ENCODE peak calls at places on chromosomes 7 and 10, in nine cellular contexts. One of them, this sample, is unnamed.

GRCh38 chr10:260819-261429 is 125.7 kb downstream of the ZMYND11 start:
- DNase-seq in heart left ventricle: no peak
- DNase-seq in RWPE1: no peak
- DNase-seq in heart right ventricle: no peak
- DNase-seq in B cell: peak
- DNase-seq in IMR-90: no peak
- DNase-seq in uterus: no peak
- DNase-seq in BE2C: no peak
- DNase-seq in AG04450: no peak
- DNase-seq in this sample: peak

GRCh38 chr10:97888641-97889262 is 39.1 kb downstream of the GOLGA7B start:
- DNase-seq in heart left ventricle: no peak
- DNase-seq in RWPE1: peak
- DNase-seq in heart right ventricle: no peak
- DNase-seq in B cell: no peak
- DNase-seq in IMR-90: peak
- DNase-seq in uterus: no peak
- DNase-seq in BE2C: peak
- DNase-seq in AG04450: no peak
- DNase-seq in this sample: no peak

GRCh38 chr7:128427289-128427891 is 17.6 kb upstream of the IMPDH1 start:
- DNase-seq in heart left ventricle: no peak
- DNase-seq in RWPE1: peak
- DNase-seq in heart right ventricle: no peak
- DNase-seq in B cell: peak
- DNase-seq in IMR-90: peak
- DNase-seq in uterus: no peak
- DNase-seq in BE2C: peak
- DNase-seq in AG04450: no peak
- DNase-seq in this sample: peak

GRCh38 chr10:94193466-94193924 is 169.2 kb downstream of the NOC3L start:
- DNase-seq in heart left ventricle: no peak
- DNase-seq in RWPE1: no peak
- DNase-seq in heart right ventricle: no peak
- DNase-seq in B cell: no peak
- DNase-seq in IMR-90: peak
- DNase-seq in uterus: no peak
- DNase-seq in BE2C: no peak
- DNase-seq in AG04450: peak
- DNase-seq in this sample: no peak

GRCh38 chr7:105149827-105150226 is 135.8 kb downstream of the KMT2E start:
- DNase-seq in heart left ventricle: no peak
- DNase-seq in RWPE1: peak
- DNase-seq in heart right ventricle: no peak
- DNase-seq in B cell: no peak
- DNase-seq in IMR-90: peak
- DNase-seq in uterus: no peak
- DNase-seq in BE2C: no peak
- DNase-seq in AG04450: no peak
- DNase-seq in this sample: no peak

GRCh38 chr7:103121641-103122040 is 27.3 kb downstream of the NAPEPLD start:
- DNase-seq in heart left ventricle: no peak
- DNase-seq in RWPE1: no peak
- DNase-seq in heart right ventricle: no peak
- DNase-seq in B cell: no peak
- DNase-seq in IMR-90: no peak
- DNase-seq in uterus: no peak
- DNase-seq in BE2C: no peak
- DNase-seq in AG04450: no peak
- DNase-seq in this sample: no peak

GRCh38 chr10:130715686-130716670 is 579.8 kb downstream of the GLRX3 start:
- DNase-seq in heart left ventricle: no peak
- DNase-seq in RWPE1: no peak
- DNase-seq in heart right ventricle: no peak
- DNase-seq in B cell: no peak
- DNase-seq in IMR-90: no peak
- DNase-seq in uterus: no peak
- DNase-seq in BE2C: no peak
- DNase-seq in AG04450: no peak
- DNase-seq in this sample: no peak

GRCh38 chr10:123462760-123463159 is 203.4 kb upstream of the GPR26 start:
- DNase-seq in heart left ventricle: no peak
- DNase-seq in RWPE1: no peak
- DNase-seq in heart right ventricle: no peak
- DNase-seq in B cell: no peak
- DNase-seq in IMR-90: no peak
- DNase-seq in uterus: no peak
- DNase-seq in BE2C: no peak
- DNase-seq in AG04450: no peak
- DNase-seq in this sample: no peak

GRCh38 chr10:30865141-30865926 is 166.3 kb downstream of the ZNF438 start:
- DNase-seq in heart left ventricle: no peak
- DNase-seq in RWPE1: no peak
- DNase-seq in heart right ventricle: no peak
- DNase-seq in B cell: no peak
- DNase-seq in IMR-90: peak
- DNase-seq in uterus: no peak
- DNase-seq in BE2C: no peak
- DNase-seq in AG04450: no peak
- DNase-seq in this sample: no peak

GRCh38 chr7:30224511-30225031 is 59.8 kb upstream of the ZNRF2 start:
- DNase-seq in heart left ventricle: no peak
- DNase-seq in RWPE1: peak
- DNase-seq in heart right ventricle: no peak
- DNase-seq in B cell: no peak
- DNase-seq in IMR-90: peak
- DNase-seq in uterus: no peak
- DNase-seq in BE2C: no peak
- DNase-seq in AG04450: no peak
- DNase-seq in this sample: peak

GRCh38 chr10:58475322-58476277 is 37.1 kb upstream of the BICC1 start:
- DNase-seq in heart left ventricle: no peak
- DNase-seq in RWPE1: no peak
- DNase-seq in heart right ventricle: no peak
- DNase-seq in B cell: no peak
- DNase-seq in IMR-90: peak
- DNase-seq in uterus: no peak
- DNase-seq in BE2C: no peak
- DNase-seq in AG04450: no peak
- DNase-seq in this sample: no peak

GRCh38 chr10:69333205-69333604 is 54.9 kb downstream of the HK1 start:
- DNase-seq in heart left ventricle: no peak
- DNase-seq in RWPE1: peak
- DNase-seq in heart right ventricle: peak
- DNase-seq in B cell: no peak
- DNase-seq in IMR-90: no peak
- DNase-seq in uterus: no peak
- DNase-seq in BE2C: peak
- DNase-seq in AG04450: no peak
- DNase-seq in this sample: no peak

GRCh38 chr10:79981673-79982485 is 33.0 kb upstream of the SFTPD start:
- DNase-seq in heart left ventricle: peak
- DNase-seq in RWPE1: peak
- DNase-seq in heart right ventricle: peak
- DNase-seq in B cell: peak
- DNase-seq in IMR-90: peak
- DNase-seq in uterus: peak
- DNase-seq in BE2C: peak
- DNase-seq in AG04450: no peak
- DNase-seq in this sample: peak

GRCh38 chr7:54961391-54961790 is 57.4 kb upstream of the EGFR start:
- DNase-seq in heart left ventricle: no peak
- DNase-seq in RWPE1: peak
- DNase-seq in heart right ventricle: no peak
- DNase-seq in B cell: no peak
- DNase-seq in IMR-90: no peak
- DNase-seq in uterus: no peak
- DNase-seq in BE2C: no peak
- DNase-seq in AG04450: no peak
- DNase-seq in this sample: no peak

GRCh38 chr7:107446988-107447387 is 22.9 kb upstream of the GPR22 start:
- DNase-seq in heart left ventricle: no peak
- DNase-seq in RWPE1: peak
- DNase-seq in heart right ventricle: no peak
- DNase-seq in B cell: no peak
- DNase-seq in IMR-90: peak
- DNase-seq in uterus: no peak
- DNase-seq in BE2C: no peak
- DNase-seq in AG04450: no peak
- DNase-seq in this sample: no peak

GRCh38 chr7:92874567-92874966 is 38.2 kb upstream of the CDK6 start:
- DNase-seq in heart left ventricle: no peak
- DNase-seq in RWPE1: no peak
- DNase-seq in heart right ventricle: no peak
- DNase-seq in B cell: no peak
- DNase-seq in IMR-90: peak
- DNase-seq in uterus: no peak
- DNase-seq in BE2C: no peak
- DNase-seq in AG04450: no peak
- DNase-seq in this sample: no peak

GRCh38 chr7:132430863-132431822 is 145.1 kb downstream of the PLXNA4 start:
- DNase-seq in heart left ventricle: no peak
- DNase-seq in RWPE1: peak
- DNase-seq in heart right ventricle: no peak
- DNase-seq in B cell: no peak
- DNase-seq in IMR-90: peak
- DNase-seq in uterus: peak
- DNase-seq in BE2C: peak
- DNase-seq in AG04450: peak
- DNase-seq in this sample: no peak

GRCh38 chr10:117342638-117343037 is 32.6 kb downstream of the PDZD8 start:
- DNase-seq in heart left ventricle: no peak
- DNase-seq in RWPE1: peak
- DNase-seq in heart right ventricle: no peak
- DNase-seq in B cell: no peak
- DNase-seq in IMR-90: peak
- DNase-seq in uterus: no peak
- DNase-seq in BE2C: no peak
- DNase-seq in AG04450: peak
- DNase-seq in this sample: no peak

GRCh38 chr7:82506702-82507101 is 63.1 kb upstream of the CACNA2D1 start:
- DNase-seq in heart left ventricle: no peak
- DNase-seq in RWPE1: no peak
- DNase-seq in heart right ventricle: peak
- DNase-seq in B cell: no peak
- DNase-seq in IMR-90: peak
- DNase-seq in uterus: no peak
- DNase-seq in BE2C: peak
- DNase-seq in AG04450: peak
- DNase-seq in this sample: no peak

GRCh38 chr10:30999084-30999712 is 32.5 kb downstream of the ZNF438 start:
- DNase-seq in heart left ventricle: no peak
- DNase-seq in RWPE1: no peak
- DNase-seq in heart right ventricle: no peak
- DNase-seq in B cell: no peak
- DNase-seq in IMR-90: peak
- DNase-seq in uterus: no peak
- DNase-seq in BE2C: no peak
- DNase-seq in AG04450: no peak
- DNase-seq in this sample: no peak

GRCh38 chr7:40680657-40681056 is 545.9 kb downstream of the SUGCT start:
- DNase-seq in heart left ventricle: no peak
- DNase-seq in RWPE1: peak
- DNase-seq in heart right ventricle: no peak
- DNase-seq in B cell: no peak
- DNase-seq in IMR-90: no peak
- DNase-seq in uterus: no peak
- DNase-seq in BE2C: peak
- DNase-seq in AG04450: no peak
- DNase-seq in this sample: no peak
- TF ChIP-seq CTCF in heart left ventricle: peak
- TF ChIP-seq CTCF in RWPE1: peak
- TF ChIP-seq CTCF in heart right ventricle: peak
- TF ChIP-seq CTCF in B cell: peak
- TF ChIP-seq CTCF in IMR-90: peak
- TF ChIP-seq CTCF in uterus: peak
- TF ChIP-seq CTCF in BE2C: peak
- TF ChIP-seq CTCF in AG04450: peak
- TF ChIP-seq CTCF in this sample: no peak

GRCh38 chr7:69067397-69067796 is 530.9 kb upstream of the AUTS2 start:
- DNase-seq in heart left ventricle: no peak
- DNase-seq in RWPE1: no peak
- DNase-seq in heart right ventricle: no peak
- DNase-seq in B cell: no peak
- DNase-seq in IMR-90: no peak
- DNase-seq in uterus: no peak
- DNase-seq in BE2C: peak
- DNase-seq in AG04450: no peak
- DNase-seq in this sample: no peak
- TF ChIP-seq CTCF in heart left ventricle: no peak
- TF ChIP-seq CTCF in RWPE1: no peak
- TF ChIP-seq CTCF in heart right ventricle: no peak
- TF ChIP-seq CTCF in B cell: no peak
- TF ChIP-seq CTCF in IMR-90: no peak
- TF ChIP-seq CTCF in uterus: no peak
- TF ChIP-seq CTCF in BE2C: peak
- TF ChIP-seq CTCF in AG04450: no peak
- TF ChIP-seq CTCF in this sample: no peak

DNA sequence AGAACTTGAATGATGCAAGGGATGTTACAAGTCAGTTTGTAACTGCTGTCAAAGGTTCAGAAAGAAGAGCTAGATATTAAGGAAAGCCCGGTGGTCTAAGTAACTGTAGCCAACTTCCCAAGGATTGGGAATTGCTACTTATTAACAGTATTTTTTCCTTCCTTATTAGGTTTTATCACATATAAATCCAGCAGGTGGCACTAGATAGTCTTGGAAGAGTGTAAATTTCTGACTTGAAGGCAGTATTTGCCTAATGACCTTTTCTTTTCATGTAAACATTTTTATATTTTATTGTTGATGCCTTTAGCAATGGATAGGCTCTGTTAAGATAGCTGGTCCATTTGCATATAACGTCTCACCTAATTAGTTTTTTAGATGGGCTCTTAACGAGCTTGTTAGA is 51.2 kb downstream of the ANLN start:
- DNase-seq in heart left ventricle: no peak
- DNase-seq in RWPE1: peak
- DNase-seq in heart right ventricle: no peak
- DNase-seq in B cell: no peak
- DNase-seq in IMR-90: peak
- DNase-seq in uterus: no peak
- DNase-seq in BE2C: no peak
- DNase-seq in AG04450: no peak
- DNase-seq in this sample: no peak
- TF ChIP-seq CTCF in heart left ventricle: peak
- TF ChIP-seq CTCF in RWPE1: peak
- TF ChIP-seq CTCF in heart right ventricle: peak
- TF ChIP-seq CTCF in B cell: peak
- TF ChIP-seq CTCF in IMR-90: peak
- TF ChIP-seq CTCF in uterus: peak
- TF ChIP-seq CTCF in BE2C: peak
- TF ChIP-seq CTCF in AG04450: peak
- TF ChIP-seq CTCF in this sample: no peak

DNA sequence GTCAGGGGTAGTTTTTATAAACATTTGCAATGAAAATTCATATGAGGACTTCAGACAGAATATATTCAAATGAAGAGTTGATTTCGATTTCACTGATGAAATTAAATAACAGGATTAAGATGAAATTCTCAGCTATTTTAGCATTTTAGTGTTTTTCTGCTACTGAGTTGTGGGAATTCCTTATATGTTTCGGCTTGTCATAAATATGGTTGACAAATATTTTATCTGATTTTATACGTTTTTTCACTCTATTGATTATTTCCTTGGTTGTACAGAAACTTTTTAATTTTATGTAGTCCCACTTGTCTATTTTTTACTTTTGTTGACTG is 14.6 kb upstream of the NME8 start:
- DNase-seq in heart left ventricle: no peak
- DNase-seq in RWPE1: no peak
- DNase-seq in heart right ventricle: no peak
- DNase-seq in B cell: no peak
- DNase-seq in IMR-90: no peak
- DNase-seq in uterus: no peak
- DNase-seq in BE2C: no peak
- DNase-seq in AG04450: no peak
- DNase-seq in this sample: no peak
- TF ChIP-seq CTCF in heart left ventricle: no peak
- TF ChIP-seq CTCF in RWPE1: peak
- TF ChIP-seq CTCF in heart right ventricle: no peak
- TF ChIP-seq CTCF in B cell: peak
- TF ChIP-seq CTCF in IMR-90: no peak
- TF ChIP-seq CTCF in uterus: no peak
- TF ChIP-seq CTCF in BE2C: no peak
- TF ChIP-seq CTCF in AG04450: no peak
- TF ChIP-seq CTCF in this sample: no peak